ENCODE peak calls at places on chromosomes 6 and 20, in nine cellular contexts. Q is AG04450; R is posterior cingulate gyrus; Y is upper lobe of right lung; E is stimulated activated effector memory CD8-positive, alpha-beta T cell treated with anti-CD3 and anti-CD28 coated beads, Interleukin-12 subunit alpha, Interleukin-12 subunit beta, amount 100 ng/mL, for 72 hours; L is erythroblast; W is mesendoderm; F is stimulated activated CD4-positive, alpha-beta T cell treated with anti-CD3 and anti-CD28 coated beads, Interleukin-12 subunit alpha, Interleukin-12 subunit beta, amount 100 ng/mL, for 48 hours; X is iPS DF 19.7. S is an unnamed sample.

GRCh38 chr6:29035951-29036350 is 9.0 kb downstream of the OR2W1 start:
- DNase-seq in Q (no peak), R (no peak), Y (no peak), E (no peak), L (no peak), W (no peak), F (no peak), X (no peak), S (peak; percentile 62)

GRCh38 chr6:51805517-51805916 is 281.9 kb downstream of the PKHD1 start:
- DNase-seq in Q (no peak), R (no peak), Y (no peak), E (no peak), L (no peak), W (no peak), F (no peak), X (no peak), S (no peak)

GRCh38 chr20:44572551-44573500 is 9.6 kb upstream of the PKIG start:
- DNase-seq in Q (peak; percentile 63), R (peak; percentile 68), Y (no peak), E (no peak), L (no peak), W (no peak), F (no peak), X (no peak), S (peak; percentile 33)

GRCh38 chr6:155014715-155015300 is 19.7 kb downstream of the TIAM2 start:
- DNase-seq in Q (peak; percentile 50), R (no peak), Y (no peak), E (no peak), L (no peak), W (peak; percentile 84), F (no peak), X (no peak), S (no peak)

GRCh38 chr6:43477235-43478007 is at the start of gene TJAP1:
- DNase-seq in Q (peak; percentile 53), R (peak; percentile 95), Y (peak; percentile 96), E (peak; percentile 98), L (peak; percentile 88), W (peak; percentile 93), F (peak; percentile 100), X (peak; percentile 67), S (peak; percentile 95)

GRCh38 chr6:21426841-21427490 is 166.6 kb upstream of the SOX4 start:
- DNase-seq in Q (no peak), R (no peak), Y (no peak), E (no peak), L (no peak), W (no peak), F (no peak), X (no peak), S (no peak)

GRCh38 chr6:30325873-30326445 is 768 bp upstream of the TRIM39 start:
- DNase-seq in Q (no peak), R (no peak), Y (peak; percentile 63), E (peak; percentile 89), L (peak; percentile 82), W (peak; percentile 96), F (peak; percentile 55), X (peak; percentile 72), S (peak; percentile 87)

GRCh38 chr20:64022671-64023070 is 13.3 kb upstream of the C20orf204 start:
- DNase-seq in Q (no peak), R (no peak), Y (no peak), E (no peak), L (no peak), W (no peak), F (no peak), X (no peak), S (no peak)

GRCh38 chr20:49245921-49246740 is 26.9 kb downstream of the DDX27 start:
- DNase-seq in Q (peak; percentile 20), R (peak; percentile 43), Y (no peak), E (no peak), L (peak; percentile 71), W (peak; percentile 67), F (no peak), X (peak; percentile 20), S (no peak)

GRCh38 chr6:39925191-39925930 is 8.9 kb downstream of the MOCS1 start:
- DNase-seq in Q (no peak), R (no peak), Y (no peak), E (no peak), L (no peak), W (no peak), F (no peak), X (no peak), S (no peak)

S was measured in testis.